ENCODE peak calls at places on chromosome 10, in five cellular contexts. C, P, D, E and Q are unnamed samples.

GRCh38 chr10:43115881-43116595 is 22.2 kb upstream of the CSGALNACT2 start:
- DNase-seq in E (no peak), P (peak; percentile 54), C (no peak), D (no peak), Q (no peak)

GRCh38 chr10:47027108-47027811 is 116.0 kb downstream of the PTPN20 start:
- DNase-seq in E (no peak), P (peak; percentile 47), D (no peak), C (no peak), Q (peak; percentile 46)

GRCh38 chr10:87861953-87862643 is 1.2 kb downstream of the KLLN start:
- DNase-seq in P (peak; percentile 97), D (peak; percentile 98), C (peak; percentile 98), E (peak; percentile 97), Q (peak; percentile 97)

GRCh38 chr10:70430489-70431445 is 10.7 kb downstream of the NODAL start:
- DNase-seq in E (peak; percentile 89), P (peak; percentile 67), C (no peak), D (peak; percentile 87), Q (peak; percentile 80)

GRCh38 chr10:79979973-79980687 is 31.2 kb upstream of the SFTPD start:
- DNase-seq in E (no peak), C (no peak), D (no peak), P (no peak), Q (no peak)

GRCh38 chr10:123129553-123130271 is 6.1 kb upstream of the HMX3 start:
- DNase-seq in E (no peak), C (no peak), P (no peak), D (no peak), Q (no peak)

GRCh38 chr10:35025916-35026315 is 64.2 kb downstream of the CUL2 start:
- DNase-seq in C (no peak), D (peak; percentile 78), P (no peak), E (no peak), Q (no peak)

GRCh38 chr10:116536810-116537209 is 8.9 kb upstream of the PNLIP start:
- DNase-seq in C (no peak), D (no peak), E (no peak), P (no peak), Q (no peak)

GRCh38 chr10:77516575-77516974 is 121.0 kb downstream of the KCNMA1 start:
- DNase-seq in P (no peak), E (no peak), D (no peak), C (no peak), Q (no peak)

GRCh38 chr10:77513220-77513619 is 124.4 kb downstream of the KCNMA1 start:
- DNase-seq in D (no peak), P (no peak), C (no peak), E (no peak), Q (no peak)

GRCh38 chr10:77511498-77512218 is 126.0 kb downstream of the KCNMA1 start:
- DNase-seq in E (no peak), P (no peak), D (no peak), C (no peak), Q (no peak)

GRCh38 chr10:77512219-77512578 is 125.4 kb downstream of the KCNMA1 start:
- DNase-seq in P (no peak), E (no peak), C (no peak), D (no peak), Q (no peak)

GRCh38 chr10:77513783-77514331 is 123.8 kb downstream of the KCNMA1 start:
- DNase-seq in E (peak; percentile 18), P (no peak), D (peak; percentile 91), C (peak; percentile 74), Q (peak; percentile 93)
- H3K4me1 ChIP-seq in E (no peaks in the 10 kb centered on the region), P (no peaks in the 10 kb centered on the region), D (peaks cover 22% of the 10 kb centered on the region), C (peaks cover 17% of the 10 kb centered on the region), Q (peaks cover 27% of the 10 kb centered on the region)

DNA sequence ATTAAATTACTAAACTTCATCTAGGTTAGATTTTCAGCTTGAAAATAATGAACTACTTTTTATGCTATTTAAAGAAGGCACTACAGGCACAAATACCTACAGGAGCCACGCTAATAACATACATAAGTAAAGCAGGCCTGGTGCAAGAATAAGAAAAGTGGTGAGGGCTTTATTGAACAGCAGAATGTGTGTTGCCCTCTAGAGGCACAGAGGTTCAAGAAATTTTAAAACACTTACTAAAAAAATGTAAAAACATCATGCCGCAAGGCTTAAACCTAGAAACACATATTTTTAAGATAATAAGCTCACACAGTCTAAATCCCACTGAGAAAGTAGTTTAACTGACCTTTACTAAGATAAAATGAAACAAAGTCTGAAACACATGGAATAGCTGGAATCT is 20.3 kb downstream of the CACUL1 start:
- DNase-seq in C (no peak), E (no peak), P (no peak), D (no peak), Q (no peak)
- TF ChIP-seq CTCF in C (peak; percentile 60), E (no peak), P (no peak), D (peak; percentile 28), Q (no peak)

DNA sequence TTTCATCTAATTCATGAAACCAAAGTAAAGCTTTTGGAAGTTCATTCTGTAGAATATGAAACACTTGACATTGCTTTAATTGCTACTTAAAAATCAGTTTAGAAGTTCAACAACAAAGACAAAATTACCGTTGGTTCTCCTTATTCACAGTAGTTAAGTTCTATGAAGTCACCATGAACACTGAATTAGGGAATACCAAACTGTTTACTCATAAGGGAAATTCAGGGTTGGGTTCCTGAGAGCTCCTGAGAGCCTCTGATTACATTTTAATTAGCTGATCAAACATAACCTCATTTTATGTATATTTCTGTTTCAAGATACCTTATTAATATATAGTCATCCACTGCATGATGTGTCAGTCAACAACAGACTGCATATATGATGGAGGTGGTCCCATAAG is 46.1 kb downstream of the ZNF438 start:
- DNase-seq in P (no peak), E (no peak), C (peak; percentile 7), D (peak; percentile 62), Q (no peak)
- H3K4me1 ChIP-seq in P (peaks cover 30% of the 10 kb centered on the region), E (peaks cover 32% of the 10 kb centered on the region), C (no peaks in the 10 kb centered on the region), D (peaks cover 8% of the 10 kb centered on the region), Q (peaks cover 54% of the 10 kb centered on the region)

GRCh38 chr10:63769367-63769766 is 248.2 kb downstream of the REEP3 start:
- DNase-seq in C (no peak), P (no peak), D (no peak), E (no peak), Q (no peak)

GRCh38 chr10:63773106-63773505 is 251.9 kb downstream of the REEP3 start:
- DNase-seq in C (no peak), E (no peak), P (no peak), D (no peak), Q (no peak)

GRCh38 chr10:63767512-63767911 is 246.3 kb downstream of the REEP3 start:
- DNase-seq in D (peak; percentile 29), E (no peak), C (no peak), P (no peak), Q (no peak)

GRCh38 chr10:63773962-63774361 is 252.8 kb downstream of the REEP3 start:
- DNase-seq in P (no peak), D (no peak), C (no peak), E (no peak), Q (no peak)

GRCh38 chr10:63770523-63770922 is 249.3 kb downstream of the REEP3 start:
- DNase-seq in C (no peak), E (no peak), P (no peak), D (no peak), Q (no peak)
- TF ChIP-seq CTCF in C (no peak), E (no peak), P (no peak), D (no peak), Q (no peak)